ENCODE peak calls at places on chromosomes 5 and 9, in seven cellular contexts. U is choroid plexus epithelial cell, G is HCT116, O is fibroblast of pulmonary artery, N is dorsolateral prefrontal cortex, I is esophagus squamous epithelium, S is psoas muscle. F is an unnamed sample.

GRCh38 chr5:137710086-137710485 is 25.8 kb downstream of the KLHL3 start:
- DNase-seq in U (peak), G (no peak), O (peak), N (no peak), I (no peak), S (no peak), F (no peak)

GRCh38 chr5:1543398-1544293 is 19.9 kb upstream of the LPCAT1 start:
- DNase-seq in U (no peak), G (no peak), O (peak), N (no peak), I (no peak), S (no peak), F (no peak)

GRCh38 chr5:76499528-76500161 is 96.6 kb downstream of the IQGAP2 start:
- DNase-seq in U (no peak), G (no peak), O (no peak), N (no peak), I (no peak), S (no peak), F (no peak)

GRCh38 chr5:108650997-108651396 is 96.7 kb upstream of the FER start:
- DNase-seq in U (peak), G (no peak), O (peak), N (no peak), I (no peak), S (no peak), F (peak)

GRCh38 chr9:21465859-21466518 is 16.1 kb downstream of the IFNE start:
- DNase-seq in U (peak), G (peak), O (peak), N (no peak), I (no peak), S (no peak), F (peak)

GRCh38 chr9:98726735-98727134 is 18.0 kb upstream of the GABBR2 start:
- DNase-seq in U (peak), G (no peak), O (peak), N (no peak), I (no peak), S (no peak), F (peak)

GRCh38 chr9:128254855-128255759 is 20.7 kb downstream of the GOLGA2 start:
- DNase-seq in U (peak), G (peak), O (peak), N (peak), I (no peak), S (peak), F (peak)

GRCh38 chr5:148986636-148987035 is 76.2 kb downstream of the SH3TC2 start:
- DNase-seq in U (no peak), G (no peak), O (no peak), N (no peak), I (no peak), S (no peak), F (no peak)

GRCh38 chr5:55104036-55104767 is 1.8 kb downstream of the GZMA start:
- DNase-seq in U (peak), G (no peak), O (no peak), N (no peak), I (no peak), S (no peak), F (peak)

GRCh38 chr5:109316631-109317030 is 93.1 kb downstream of the PJA2 start:
- DNase-seq in U (no peak), G (peak), O (peak), N (no peak), I (no peak), S (no peak), F (peak)

GRCh38 chr9:6113312-6113711 is 97.9 kb upstream of the RANBP6 start:
- DNase-seq in U (no peak), G (no peak), O (no peak), N (no peak), I (no peak), S (no peak), F (no peak)

GRCh38 chr5:1246711-1247431 is 21.7 kb downstream of the SLC6A18 start:
- DNase-seq in U (peak), G (no peak), O (peak), N (no peak), I (no peak), S (peak), F (no peak)

GRCh38 chr5:35672995-35673394 is 55.3 kb downstream of the SPEF2 start:
- DNase-seq in U (no peak), G (no peak), O (no peak), N (no peak), I (no peak), S (no peak), F (peak)
- H3K4me3 ChIP-seq in U (no peak), G (no peak), O (no peak), N (no peak), I (no peak), S (no peak), F (no peak)

DNA sequence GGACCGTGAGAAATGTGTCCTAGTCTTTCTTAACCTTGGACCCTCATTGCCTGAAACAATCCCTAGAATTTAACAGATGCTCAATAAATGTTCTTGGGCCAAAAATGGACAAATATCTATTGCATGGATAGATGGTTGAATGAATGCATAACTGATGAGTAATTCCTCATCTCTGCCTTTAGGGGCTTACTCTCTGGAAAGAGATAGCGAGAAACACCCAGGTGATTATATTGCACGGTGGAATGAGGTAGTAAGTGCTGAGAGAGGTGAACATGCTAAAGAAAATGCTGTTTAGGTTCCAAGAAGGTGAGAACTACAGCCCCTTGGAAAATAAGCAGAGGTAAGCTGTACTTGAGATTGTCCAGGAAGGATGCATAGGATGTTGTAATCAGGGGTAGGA is 426.4 kb downstream of the ARHGEF28 start:
- DNase-seq in U (no peak), G (no peak), O (no peak), N (no peak), I (no peak), S (no peak), F (no peak)
- TF ChIP-seq CTCF in U (no peak), G (no peak), O (no peak), N (no peak), I (no peak), S (no peak), F (no peak)

DNA sequence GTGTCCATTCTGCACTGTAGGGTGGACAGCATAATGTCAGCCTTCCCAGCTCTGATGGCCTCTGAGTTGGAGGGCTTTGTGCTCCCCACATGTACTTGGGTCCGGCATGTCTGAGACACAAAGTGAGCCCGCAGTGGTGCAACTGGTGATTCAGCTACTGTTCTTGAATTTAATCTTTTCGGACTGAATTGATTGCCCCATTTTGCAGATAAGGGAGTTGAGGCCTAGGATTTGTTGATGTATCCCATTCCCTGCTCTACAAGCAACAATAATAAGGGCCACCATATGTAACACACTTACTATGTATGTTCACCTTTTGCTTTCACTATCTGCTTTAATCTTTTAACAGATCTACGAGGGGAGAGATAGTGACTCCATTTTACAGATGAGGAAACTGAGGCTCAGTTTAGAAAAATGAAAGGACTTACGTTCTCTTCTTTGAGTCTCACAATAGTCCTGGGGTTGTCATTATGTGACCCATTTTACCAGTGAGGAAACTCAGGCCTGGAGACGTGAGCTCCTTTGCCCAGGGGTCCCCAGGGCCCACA is 4.5 kb downstream of the GSN start:
- DNase-seq in U (no peak), G (no peak), O (no peak), N (no peak), I (no peak), S (no peak), F (no peak)
- H3K4me3 ChIP-seq in U (no peak), G (no peak), O (no peak), N (peak), I (peak), S (peak), F (no peak)

DNA sequence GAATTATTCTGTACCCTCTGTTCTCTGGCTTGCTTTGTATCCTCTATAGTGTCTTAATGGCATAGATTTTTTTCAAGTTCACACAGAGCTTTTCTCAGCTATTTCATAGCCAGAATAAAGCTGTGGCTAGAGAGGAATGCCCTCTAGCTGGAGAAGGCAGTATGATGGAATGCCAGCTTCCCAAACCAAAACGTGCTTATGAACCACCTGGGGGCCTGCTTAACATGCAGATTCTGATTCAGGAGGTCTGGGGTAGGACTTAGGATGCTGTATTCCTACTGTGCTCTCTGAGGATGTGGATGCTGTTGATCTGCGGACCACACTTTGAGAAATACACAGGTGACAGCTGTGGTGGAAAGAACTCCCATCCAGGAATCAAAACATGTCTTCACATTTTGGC is 49.9 kb upstream of the DPYSL3 start:
- DNase-seq in U (peak), G (no peak), O (no peak), N (no peak), I (no peak), S (no peak), F (peak)
- TF ChIP-seq CTCF in U (peak), G (no peak), O (peak), N (peak), I (no peak), S (no peak), F (peak)

GRCh38 chr5:115963566-115963965 is 1.3 kb downstream of the LVRN start:
- DNase-seq in U (peak), G (no peak), O (no peak), N (no peak), I (no peak), S (no peak), F (no peak)

GRCh38 chr5:115962239-115962564 is at the start of gene LVRN:
- DNase-seq in U (no peak), G (no peak), O (no peak), N (no peak), I (no peak), S (no peak), F (no peak)

GRCh38 chr5:115956957-115957356 is 5.3 kb upstream of the LVRN start:
- DNase-seq in U (no peak), G (no peak), O (no peak), N (no peak), I (no peak), S (no peak), F (no peak)

GRCh38 chr5:115962565-115963402 is 509 bp downstream of the LVRN start:
- DNase-seq in U (no peak), G (no peak), O (peak), N (no peak), I (no peak), S (peak), F (no peak)

DNA sequence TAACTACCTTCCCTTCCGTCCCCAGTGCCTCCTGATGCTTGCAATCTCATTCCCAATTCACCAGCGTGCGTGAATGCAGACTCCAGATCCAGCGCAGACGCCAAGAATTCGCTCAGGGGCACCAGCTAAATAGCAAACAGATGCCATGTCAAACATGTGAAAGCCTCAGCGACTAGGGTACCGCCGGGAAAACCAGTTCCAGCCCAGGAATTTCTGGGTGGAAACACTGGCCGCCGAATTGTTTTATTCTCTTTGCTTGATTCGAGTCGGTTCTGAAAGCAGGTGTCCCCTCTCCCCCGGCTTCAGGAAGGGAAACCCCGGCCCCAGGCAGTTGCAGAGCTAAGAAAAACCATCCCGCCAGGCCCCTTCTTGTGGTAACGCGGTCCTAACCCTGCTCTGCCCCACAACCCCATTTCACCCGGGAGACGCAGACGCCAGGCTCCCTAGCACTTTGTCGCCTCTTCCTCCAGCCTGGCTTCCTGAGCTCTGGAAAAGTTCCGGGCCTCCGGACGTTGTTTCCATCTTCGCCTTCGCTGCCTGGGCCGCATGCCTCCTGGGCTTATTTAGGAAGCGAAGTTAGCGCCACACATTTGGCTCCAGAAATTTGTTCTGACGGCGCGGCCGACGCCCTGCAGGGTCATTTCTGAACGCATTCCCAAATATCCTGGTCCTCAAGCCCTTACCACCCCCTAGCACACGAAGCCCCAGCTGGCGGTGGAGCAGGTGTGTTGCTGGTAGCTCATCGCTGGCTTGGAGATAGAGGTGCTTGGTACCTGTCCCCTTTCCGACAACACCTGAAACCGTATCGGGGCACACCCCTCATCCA is 649 bp upstream of the LVRN start:
- DNase-seq in U (no peak), G (no peak), O (no peak), N (no peak), I (no peak), S (peak), F (no peak)
- H3K4me3 ChIP-seq in U (peak), G (no peak), O (no peak), N (peak), I (peak), S (peak), F (peak)

DNA sequence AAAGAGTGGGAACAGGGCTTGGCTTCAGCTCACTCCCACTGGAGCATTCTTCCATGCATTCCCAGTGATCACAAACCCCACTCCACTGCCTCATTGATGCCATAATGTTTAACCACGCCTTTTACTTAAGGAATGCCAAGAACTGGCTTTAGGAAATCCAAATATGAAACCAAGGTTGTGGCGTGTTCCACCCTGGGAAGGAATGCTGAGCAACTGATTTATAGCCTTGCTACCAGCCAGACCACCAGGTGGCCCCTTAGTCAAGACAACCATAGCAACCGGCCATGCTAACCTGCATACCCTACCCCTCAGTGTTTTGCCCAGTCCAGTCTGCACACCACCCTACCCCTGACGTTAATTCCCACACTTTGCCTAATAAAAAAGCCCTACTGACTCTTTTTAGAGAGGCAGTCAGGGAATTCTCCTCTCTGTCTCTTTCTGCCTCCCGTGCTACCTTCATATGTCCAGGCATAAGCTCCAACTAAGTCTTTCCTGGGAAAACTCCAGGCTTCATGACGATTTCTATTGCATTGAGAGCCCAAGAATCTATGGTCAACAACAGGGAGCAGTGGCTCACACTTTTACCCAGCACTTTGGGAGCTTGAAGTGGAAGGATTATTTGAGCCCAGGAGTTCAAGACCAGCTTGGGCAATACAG is 27.0 kb upstream of the PRRC2B start:
- DNase-seq in U (peak), G (no peak), O (peak), N (peak), I (no peak), S (no peak), F (peak)
- TF ChIP-seq CTCF in U (peak), G (peak), O (peak), N (peak), I (no peak), S (peak), F (peak)

DNA sequence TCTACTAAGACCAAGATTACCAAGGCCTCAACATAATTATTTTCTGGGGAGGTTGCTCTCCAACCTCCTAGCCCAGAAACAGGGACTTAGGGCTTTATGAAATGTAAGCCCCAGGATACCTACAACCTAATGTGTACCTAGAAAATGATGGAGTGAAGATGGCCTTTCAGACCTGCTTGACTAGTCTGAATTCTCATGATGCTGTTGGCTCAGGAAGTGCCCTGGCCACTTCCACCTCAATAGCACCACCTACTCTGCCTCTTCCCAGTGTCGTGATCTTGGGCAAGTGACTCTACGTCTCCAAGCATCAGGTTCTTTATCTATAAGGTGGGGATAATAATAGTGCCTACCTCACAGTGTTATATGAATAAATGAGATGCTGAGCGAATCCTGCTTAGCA is 57.9 kb upstream of the GARNL3 start:
- DNase-seq in U (no peak), G (no peak), O (no peak), N (no peak), I (no peak), S (no peak), F (no peak)
- H3K4me3 ChIP-seq in U (no peak), G (no peak), O (no peak), N (no peak), I (no peak), S (no peak), F (no peak)

GRCh38 chr5:127963233-127963632 is 120.3 kb upstream of the SLC12A2 start:
- DNase-seq in U (no peak), G (no peak), O (no peak), N (no peak), I (no peak), S (no peak), F (no peak)
- TF ChIP-seq CTCF in U (no peak), G (no peak), O (no peak), N (no peak), I (no peak), S (no peak), F (no peak)

F was measured in astrocyte of the spinal cord.